ENCODE peak calls at places on chromosomes 12 and 14, in six cellular contexts. L is heart left ventricle, O is K562, B is right lobe of liver, K is A549, P is ovary. G is an unnamed sample.

GRCh38 chr14:67722293-67722692 is 20.6 kb downstream of the RDH12 start:
- DNase-seq in B (peak), K (no peak), P (peak), L (peak), O (no peak), G (peak)

GRCh38 chr12:61254225-61254624 is 1006.0 kb upstream of the USP15 start:
- DNase-seq in O (no peak), B (no peak), L (no peak), P (no peak), K (no peak), G (no peak)

GRCh38 chr12:100716658-100716948 is 78.0 kb upstream of the ANO4 start:
- DNase-seq in B (no peak), K (peak), O (no peak), P (no peak), L (no peak), G (no peak)

GRCh38 chr12:128627659-128628058 is 196.1 kb downstream of the SLC15A4 start:
- DNase-seq in L (no peak), O (no peak), K (no peak), B (peak), P (no peak), G (no peak)

GRCh38 chr12:92235703-92236472 is 90.2 kb upstream of the BTG1 start:
- DNase-seq in L (no peak), K (no peak), O (no peak), P (no peak), B (no peak), G (no peak)

GRCh38 chr12:23084236-23084995 is 459.4 kb downstream of the ETNK1 start:
- DNase-seq in L (no peak), K (peak), B (no peak), P (no peak), O (peak), G (no peak)

GRCh38 chr14:65412881-65413738 is 580 bp downstream of the FUT8 start:
- DNase-seq in K (peak), B (peak), O (no peak), L (no peak), P (no peak), G (no peak)

GRCh38 chr12:52205584-52206308 is 13.9 kb upstream of the KRT80 start:
- DNase-seq in O (no peak), K (no peak), L (no peak), P (no peak), B (peak), G (no peak)

GRCh38 chr12:46983959-46984833 is 95.2 kb upstream of the PCED1B start:
- DNase-seq in L (no peak), O (peak), P (no peak), K (peak), B (peak), G (peak)

GRCh38 chr12:64025174-64025958 is 180.9 kb downstream of the SRGAP1 start:
- DNase-seq in P (no peak), K (no peak), L (no peak), B (no peak), O (no peak), G (no peak)

GRCh38 chr14:53882684-53883083 is 73.9 kb downstream of the BMP4 start:
- DNase-seq in P (no peak), O (no peak), B (no peak), L (no peak), K (peak), G (no peak)

GRCh38 chr14:90970167-90970600 is 90.3 kb downstream of the RPS6KA5 start:
- DNase-seq in L (no peak), B (no peak), O (no peak), K (peak), P (no peak), G (no peak)

GRCh38 chr12:156945-157344 is 57.0 kb downstream of the SLC6A12 start:
- DNase-seq in K (no peak), O (no peak), P (no peak), L (no peak), B (no peak), G (no peak)

GRCh38 chr12:64583395-64584172 is 26.7 kb upstream of the RASSF3 start:
- DNase-seq in L (no peak), O (no peak), K (no peak), B (no peak), P (no peak), G (no peak)

GRCh38 chr14:66015046-66015780 is 471.0 kb upstream of the CCDC196 start:
- DNase-seq in L (no peak), P (no peak), O (no peak), K (no peak), B (no peak), G (no peak)

GRCh38 chr12:80056232-80056631 is 43.1 kb upstream of the OTOGL start:
- DNase-seq in L (no peak), K (no peak), P (no peak), B (no peak), O (no peak), G (no peak)

GRCh38 chr14:100473249-100473648 is 114.0 kb downstream of the BEGAIN start:
- DNase-seq in B (no peak), P (no peak), L (no peak), K (no peak), O (no peak), G (no peak)

GRCh38 chr12:27015730-27016076 is 1.5 kb upstream of the TM7SF3 start:
- DNase-seq in O (peak), K (peak), B (no peak), L (no peak), P (no peak), G (no peak)

GRCh38 chr14:98947911-98948595 is 323.9 kb downstream of the BCL11B start:
- DNase-seq in B (no peak), K (no peak), P (no peak), O (no peak), L (no peak), G (no peak)

GRCh38 chr12:132828706-132829534 is at the start of gene GOLGA3:
- DNase-seq in P (peak), B (peak), O (peak), L (peak), K (peak), G (peak)
- TF ChIP-seq POLR2A in P (peak), B (peak), O (peak), L (no peak), K (peak), G (peak)

GRCh38 chr14:104082807-104083206 is 2.7 kb upstream of the ASPG start:
- DNase-seq in B (peak), L (peak), P (peak), O (no peak), K (no peak), G (peak)
- TF ChIP-seq POLR2A in B (no peak), L (no peak), P (no peak), O (no peak), K (no peak), G (no peak)

DNA sequence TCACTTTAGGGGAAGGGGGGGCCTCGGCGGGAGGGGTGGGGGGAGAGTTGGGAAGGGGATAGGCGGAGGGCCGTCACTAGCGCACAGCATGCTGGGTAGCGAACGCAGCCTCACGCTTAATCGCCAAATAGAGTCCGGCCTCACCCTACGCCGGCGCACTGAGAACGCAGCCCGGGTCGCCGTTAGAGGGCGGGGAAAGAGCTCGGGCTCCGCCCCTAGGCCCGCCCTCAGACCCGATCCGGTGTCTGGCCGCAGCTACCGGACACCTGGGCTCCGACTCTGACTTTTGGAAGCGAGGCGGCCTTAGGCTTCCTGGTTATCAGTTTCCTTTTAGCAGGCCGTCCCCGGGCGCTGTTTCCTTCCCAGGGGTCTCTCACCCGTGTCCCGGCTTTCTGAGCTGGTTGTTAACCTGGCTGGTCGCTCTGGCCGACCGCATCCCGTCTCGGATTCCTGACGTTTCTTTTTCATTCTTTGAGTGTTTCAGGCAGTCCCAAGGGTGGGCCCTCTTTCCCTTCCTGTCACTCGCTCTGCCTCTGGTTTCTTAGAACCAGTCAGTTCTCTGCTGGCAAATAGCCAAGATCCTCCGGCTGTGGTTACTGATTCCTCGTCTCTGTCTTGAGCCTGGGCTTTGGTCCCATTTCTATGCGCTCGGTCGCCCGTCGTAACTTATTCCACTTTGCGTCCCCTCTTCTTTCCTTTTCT is 367 bp upstream of the STRN3 start:
- DNase-seq in L (peak), K (peak), P (peak), O (peak), B (peak), G (peak)
- TF ChIP-seq POLR2A in L (no peak), K (no peak), P (peak), O (peak), B (peak), G (peak)

DNA sequence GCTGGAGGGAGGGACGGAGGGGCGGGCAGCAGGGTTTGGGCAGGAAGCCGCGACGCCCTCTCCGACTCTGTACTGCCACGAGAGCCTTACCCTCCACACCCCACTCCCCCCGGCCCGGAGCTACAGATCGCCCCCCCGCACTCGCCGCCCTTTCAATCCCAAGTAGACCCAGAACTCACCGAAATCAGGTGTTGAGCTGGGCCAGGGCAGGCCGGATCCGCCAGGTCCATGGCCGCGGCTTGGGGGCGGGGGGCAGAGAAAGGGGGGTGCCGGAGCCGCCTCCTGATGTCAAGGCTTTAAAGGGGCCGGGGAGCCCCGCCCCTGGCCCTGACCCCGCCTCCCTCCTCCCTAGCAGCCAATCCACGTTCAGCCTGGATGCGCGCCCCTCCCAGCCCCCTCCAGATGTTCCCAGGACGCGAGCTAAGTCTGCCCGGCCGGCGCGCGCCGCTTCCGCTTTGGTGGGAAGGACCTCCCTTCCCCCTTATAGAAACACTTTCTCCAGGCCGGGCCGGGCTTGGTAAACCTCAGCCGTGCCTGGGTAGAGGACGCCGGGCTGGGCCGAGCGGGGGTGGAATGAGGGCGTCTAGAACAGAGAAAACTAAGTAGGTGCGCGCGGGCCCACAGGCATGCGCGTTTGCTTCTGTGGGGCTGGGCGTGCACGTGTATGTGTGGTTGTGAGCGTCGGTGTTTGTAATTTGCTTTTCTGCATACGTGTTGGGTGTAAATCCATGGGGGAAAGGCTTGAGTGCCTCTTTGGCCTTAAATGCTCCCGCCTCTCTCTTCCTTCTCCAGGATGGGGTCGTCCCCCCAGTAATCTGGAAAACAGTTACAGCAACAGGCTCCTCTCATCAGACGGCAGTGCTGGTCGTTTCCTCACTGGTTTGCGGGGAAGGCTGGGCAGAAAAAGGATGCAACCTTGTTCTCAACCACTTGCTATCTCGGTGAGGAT is at the start of gene NCKAP5L:
- DNase-seq in O (peak), L (peak), P (peak), B (peak), K (peak), G (peak)
- TF ChIP-seq POLR2A in O (peak), L (no peak), P (peak), B (peak), K (peak), G (peak)

DNA sequence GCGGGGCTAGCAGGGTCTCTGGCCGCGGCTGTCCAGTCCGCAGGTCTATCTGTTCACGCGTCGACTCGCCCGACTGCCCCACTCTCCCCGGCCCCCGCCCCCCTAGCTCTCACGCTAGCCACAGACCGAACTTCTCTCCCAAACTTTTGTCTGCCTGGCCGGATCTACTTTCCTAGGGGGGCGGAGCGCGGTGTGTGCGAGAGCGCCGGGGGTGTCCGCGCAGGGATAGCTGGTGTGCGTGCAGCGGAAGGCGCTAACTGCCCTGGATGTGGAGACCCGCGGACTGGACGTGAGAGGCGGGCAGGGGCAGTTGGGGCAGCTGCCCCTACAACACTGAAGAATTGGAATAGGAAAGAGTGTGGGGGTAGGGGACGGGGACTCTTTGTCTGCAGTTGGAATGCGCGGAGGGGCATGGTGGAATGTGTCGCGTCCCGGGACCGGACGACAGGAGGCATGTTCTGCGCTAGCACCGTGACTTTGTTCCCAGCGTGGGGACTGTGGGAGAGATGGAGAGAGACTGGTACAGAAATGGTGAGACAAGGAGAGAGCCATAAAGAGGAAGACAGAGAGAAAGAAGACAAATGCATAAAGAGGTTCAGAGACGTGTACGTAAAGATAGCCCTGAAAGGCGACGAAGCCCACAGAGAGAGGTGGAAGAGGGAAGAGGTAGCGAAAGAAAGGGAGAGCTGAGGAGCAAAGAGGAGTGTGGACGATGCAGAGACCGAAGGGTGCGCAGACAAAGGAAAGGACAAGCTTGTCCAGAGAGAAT is at the start of gene AJUBA:
- DNase-seq in P (peak), O (peak), L (peak), K (peak), B (peak), G (peak)
- TF ChIP-seq POLR2A in P (peak), O (peak), L (no peak), K (peak), B (peak), G (peak)